ENCODE peak calls at places on chromosomes 4 and X, in five cellular contexts. E, C, G, R and P are unnamed samples.

GRCh38 chr4:175412744-175413143 is 399.3 kb downstream of the GPM6A start:
- DNase-seq in C (no peak), R (no peak), E (no peak), G (no peak), P (no peak)

GRCh38 chrX:111262086-111262485 is 8.2 kb downstream of the CAPN6 start:
- DNase-seq in G (no peak), C (no peak), E (no peak), R (no peak), P (no peak)

GRCh38 chr4:24067781-24068193 is 177.9 kb upstream of the PPARGC1A start:
- DNase-seq in E (peak), C (no peak), R (no peak), G (no peak), P (peak)

GRCh38 chr4:147513952-147514351 is 33.1 kb downstream of the EDNRA start:
- DNase-seq in E (no peak), R (no peak), C (no peak), G (no peak), P (no peak)

GRCh38 chrX:115399306-115399705 is 109.8 kb downstream of the LUZP4 start:
- DNase-seq in E (no peak), C (no peak), G (no peak), R (no peak), P (no peak)

GRCh38 chrX:19624754-19625153 is 109.4 kb upstream of the MAP3K15 start:
- DNase-seq in C (no peak), R (no peak), E (no peak), G (no peak), P (no peak)

GRCh38 chr4:100093091-100093866 is 97.0 kb downstream of the DDIT4L start:
- DNase-seq in R (peak), C (peak), G (peak), E (peak), P (peak)

GRCh38 chr4:142095886-142096605 is 459.7 kb downstream of the IL15 start:
- DNase-seq in G (no peak), C (peak), E (peak), R (no peak), P (peak)

GRCh38 chrX:139851730-139852129 is 81.1 kb downstream of the ATP11C start:
- DNase-seq in E (no peak), C (no peak), G (no peak), R (no peak), P (peak)
- TF ChIP-seq CTCF in E (no peak), C (no peak), G (no peak), R (no peak), P (no peak)

GRCh38 chrX:21926527-21927278 is 13.8 kb upstream of the SMS start:
- DNase-seq in R (no peak), G (no peak), C (no peak), E (peak), P (peak)
- H3K4me3 ChIP-seq in R (no peak), G (no peak), C (no peak), E (peak), P (peak)

GRCh38 chr4:37983951-37984350 is 23.8 kb downstream of the PTTG2 start:
- DNase-seq in E (no peak), C (no peak), R (no peak), G (no peak), P (no peak)

GRCh38 chr4:37978509-37978908 is 18.3 kb downstream of the PTTG2 start:
- DNase-seq in C (no peak), R (no peak), E (no peak), G (no peak), P (no peak)

GRCh38 chr4:37982736-37983135 is 22.5 kb downstream of the PTTG2 start:
- DNase-seq in R (no peak), C (no peak), G (no peak), E (no peak), P (no peak)

GRCh38 chr4:37981844-37982720 is 21.9 kb downstream of the PTTG2 start:
- DNase-seq in C (no peak), E (no peak), G (no peak), R (no peak), P (no peak)

GRCh38 chr4:37981425-37981824 is 21.2 kb downstream of the PTTG2 start:
- DNase-seq in R (no peak), G (no peak), C (no peak), E (no peak), P (no peak)
- H3K27ac ChIP-seq in R (no peak), G (no peak), C (peak), E (no peak), P (no peak)

DNA sequence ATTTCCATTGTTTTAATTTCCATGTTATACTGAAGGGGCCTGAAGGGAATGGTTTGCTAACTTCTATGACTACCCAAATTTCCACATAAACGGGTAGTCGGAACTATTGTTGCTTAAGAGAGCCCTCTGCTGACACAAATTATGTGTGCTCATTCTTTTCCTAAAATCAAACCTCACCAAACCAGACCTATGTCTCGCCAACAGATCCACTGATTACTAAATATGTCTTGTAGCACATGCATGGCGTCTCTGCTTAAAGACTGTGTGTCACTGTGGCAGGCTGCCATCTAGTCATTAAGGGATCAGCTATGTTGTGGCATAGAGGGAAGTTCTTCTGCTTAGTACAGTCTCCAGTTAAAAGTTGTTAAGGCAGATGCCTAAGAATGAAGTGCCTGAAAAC is 25.1 kb downstream of the PIR start:
- DNase-seq in C (no peak), R (peak), G (no peak), E (no peak), P (peak)
- TF ChIP-seq CTCF in C (peak), R (peak), G (no peak), E (peak), P (peak)